ENCODE peak calls at places on chromosomes 1 and 21, in six cellular contexts. L is neuronal stem cell; R is left lung; B is HL-60; Q is ovary; N is CD8-positive, alpha-beta T cell. O is an unnamed sample.

GRCh38 chr1:37446874-37447273 is 27.5 kb upstream of the ZC3H12A start:
- DNase-seq in L (no peak), R (no peak), B (no peak), Q (no peak), N (no peak), O (no peak)

GRCh38 chr1:38291906-38292521 is 245.4 kb upstream of the POU3F1 start:
- DNase-seq in L (no peak), R (no peak), B (no peak), Q (no peak), N (no peak), O (no peak)

GRCh38 chr1:183096889-183097288 is 73.7 kb downstream of the LAMC1 start:
- DNase-seq in L (no peak), R (no peak), B (no peak), Q (peak; percentile 36), N (no peak), O (no peak)

GRCh38 chr1:117232551-117232950 is 21.8 kb upstream of the VTCN1 start:
- DNase-seq in L (no peak), R (no peak), B (no peak), Q (no peak), N (no peak), O (no peak)

GRCh38 chr1:230972855-230973271 is 5.8 kb downstream of the TTC13 start:
- DNase-seq in L (no peak), R (no peak), B (peak; percentile 60), Q (no peak), N (peak; percentile 44), O (no peak)

GRCh38 chr1:32413507-32414185 is 19.4 kb upstream of the BSDC1 start:
- DNase-seq in L (peak; percentile 30), R (peak; percentile 40), B (peak; percentile 83), Q (no peak), N (peak; percentile 59), O (peak; percentile 46)

GRCh38 chr21:15210235-15210678 is 145.5 kb upstream of the NRIP1 start:
- DNase-seq in L (no peak), R (peak; percentile 57), B (peak; percentile 11), Q (no peak), N (no peak), O (peak; percentile 75)

GRCh38 chr1:109392037-109392787 is 5.5 kb downstream of the SORT1 start:
- DNase-seq in L (no peak), R (peak; percentile 54), B (no peak), Q (no peak), N (no peak), O (no peak)

GRCh38 chr1:167499106-167499505 is 19.2 kb downstream of the CD247 start:
- DNase-seq in L (no peak), R (no peak), B (no peak), Q (no peak), N (no peak), O (no peak)

GRCh38 chr1:59100975-59101374 is 195.9 kb upstream of the FGGY start:
- DNase-seq in L (no peak), R (no peak), B (no peak), Q (no peak), N (no peak), O (no peak)

GRCh38 chr1:238252033-238252802 is 361.5 kb upstream of the ZP4 start:
- DNase-seq in L (peak; percentile 14), R (no peak), B (peak; percentile 34), Q (peak; percentile 41), N (no peak), O (peak; percentile 58)

GRCh38 chr1:47791879-47792608 is 205.1 kb downstream of the TRABD2B start:
- DNase-seq in L (no peak), R (no peak), B (no peak), Q (no peak), N (no peak), O (peak; percentile 63)

GRCh38 chr1:165444897-165445370 is at the start of gene RXRG:
- DNase-seq in L (peak; percentile 52), R (no peak), B (peak; percentile 3), Q (no peak), N (no peak), O (peak; percentile 1)

GRCh38 chr1:209455666-209456065 is 127.8 kb upstream of the CAMK1G start:
- DNase-seq in L (no peak), R (no peak), B (no peak), Q (no peak), N (no peak), O (no peak)

GRCh38 chr1:204074274-204075115 is 1.6 kb downstream of the SOX13 start:
- DNase-seq in L (peak; percentile 54), R (peak; percentile 73), B (no peak), Q (peak; percentile 87), N (no peak), O (peak; percentile 56)

GRCh38 chr1:206784471-206784903 is 12.2 kb upstream of the IL10 start:
- DNase-seq in L (no peak), R (no peak), B (no peak), Q (no peak), N (peak; percentile 49), O (no peak)

GRCh38 chr1:224253721-224254120 is 70.7 kb downstream of the DEGS1 start:
- DNase-seq in L (no peak), R (no peak), B (no peak), Q (no peak), N (no peak), O (no peak)

GRCh38 chr1:1554926-1555915 is 14.8 kb upstream of the TMEM240 start:
- DNase-seq in L (peak; percentile 57), R (no peak), B (no peak), Q (no peak), N (no peak), O (peak; percentile 48)

GRCh38 chr1:219941179-219942118 is 13.1 kb upstream of the SLC30A10 start:
- DNase-seq in L (no peak), R (no peak), B (no peak), Q (no peak), N (no peak), O (no peak)

DNA sequence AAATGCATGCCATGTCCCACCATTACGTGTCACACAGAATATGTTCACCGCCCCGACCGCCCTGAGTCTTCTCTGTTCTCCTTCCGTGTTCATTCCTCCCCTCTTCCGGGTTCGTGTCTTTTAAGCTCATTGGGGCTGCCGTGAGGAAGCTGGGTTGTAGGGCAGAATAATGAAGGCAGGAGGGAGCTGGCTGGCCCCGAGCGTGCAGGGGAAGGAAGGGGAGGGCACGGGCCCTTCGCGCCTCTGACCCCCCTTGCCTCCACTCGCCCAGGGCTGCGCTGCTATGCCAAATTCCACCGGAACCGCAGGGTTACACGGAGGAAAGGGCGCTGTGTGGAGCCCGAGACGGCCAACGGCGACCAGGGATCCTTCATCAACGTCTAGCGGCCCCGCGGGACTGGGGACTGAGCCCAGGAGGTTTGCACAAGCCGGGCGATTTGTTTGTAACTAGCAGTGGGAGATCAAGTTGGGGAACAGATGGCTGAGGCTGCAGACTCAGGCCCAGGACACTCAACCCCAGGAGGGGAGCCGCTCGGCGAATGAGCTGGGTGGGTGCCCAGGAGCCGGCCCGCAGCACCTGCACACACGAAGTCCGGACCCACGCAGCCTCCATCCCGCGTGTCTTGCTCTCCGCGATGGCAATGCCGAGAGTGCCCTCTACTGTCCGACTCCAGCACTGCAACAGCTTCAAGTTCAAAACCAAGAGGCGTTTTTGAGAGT is 16.5 kb upstream of the AGTRAP start:
- DNase-seq in L (peak; percentile 48), R (peak; percentile 86), B (peak; percentile 90), Q (peak; percentile 87), N (peak; percentile 76), O (no peak)
- H3K27ac ChIP-seq in L (no peak overlapping the region), R (peak overlapping the region; percentile 95), B (peak overlapping the region; percentile 92), Q (no peak overlapping the region), N (peak overlapping the region; percentile 52), O (no peak overlapping the region)

GRCh38 chr1:201533836-201534235 is 5.1 kb upstream of the NAV1 start:
- DNase-seq in L (no peak), R (no peak), B (no peak), Q (no peak), N (no peak), O (no peak)

GRCh38 chr1:201535778-201536245 is 3.1 kb upstream of the NAV1 start:
- DNase-seq in L (no peak), R (no peak), B (no peak), Q (no peak), N (no peak), O (no peak)

GRCh38 chr1:201537028-201537427 is 1.9 kb upstream of the NAV1 start:
- DNase-seq in L (no peak), R (no peak), B (no peak), Q (no peak), N (no peak), O (no peak)

GRCh38 chr1:201536542-201536941 is 2.4 kb upstream of the NAV1 start:
- DNase-seq in L (no peak), R (no peak), B (no peak), Q (no peak), N (no peak), O (peak; percentile 78)

GRCh38 chr1:201535046-201535777 is 3.7 kb upstream of the NAV1 start:
- DNase-seq in L (no peak), R (no peak), B (no peak), Q (no peak), N (no peak), O (peak; percentile 57)
- H3K27ac ChIP-seq in L (no peak overlapping the region), R (peak overlapping the region; percentile 33), B (no peak overlapping the region), Q (no peak overlapping the region), N (no peak overlapping the region), O (no peak overlapping the region)

GRCh38 chr1:76302711-76303347 is 228.3 kb downstream of the ST6GALNAC3 start:
- DNase-seq in L (no peak), R (no peak), B (no peak), Q (no peak), N (no peak), O (no peak)

GRCh38 chr1:76303348-76303712 is 228.8 kb downstream of the ST6GALNAC3 start:
- DNase-seq in L (no peak), R (no peak), B (no peak), Q (no peak), N (no peak), O (no peak)

GRCh38 chr1:76298399-76298798 is 223.9 kb downstream of the ST6GALNAC3 start:
- DNase-seq in L (no peak), R (no peak), B (no peak), Q (no peak), N (no peak), O (no peak)

GRCh38 chr1:76300556-76300955 is 226.0 kb downstream of the ST6GALNAC3 start:
- DNase-seq in L (no peak), R (no peak), B (no peak), Q (no peak), N (no peak), O (no peak)

GRCh38 chr1:76299036-76299435 is 224.5 kb downstream of the ST6GALNAC3 start:
- DNase-seq in L (no peak), R (no peak), B (no peak), Q (no peak), N (no peak), O (no peak)
- H3K27ac ChIP-seq in L (no peak overlapping the region), R (no peak overlapping the region), B (no peak overlapping the region), Q (no peak overlapping the region), N (no peak overlapping the region), O (no peak overlapping the region)

DNA sequence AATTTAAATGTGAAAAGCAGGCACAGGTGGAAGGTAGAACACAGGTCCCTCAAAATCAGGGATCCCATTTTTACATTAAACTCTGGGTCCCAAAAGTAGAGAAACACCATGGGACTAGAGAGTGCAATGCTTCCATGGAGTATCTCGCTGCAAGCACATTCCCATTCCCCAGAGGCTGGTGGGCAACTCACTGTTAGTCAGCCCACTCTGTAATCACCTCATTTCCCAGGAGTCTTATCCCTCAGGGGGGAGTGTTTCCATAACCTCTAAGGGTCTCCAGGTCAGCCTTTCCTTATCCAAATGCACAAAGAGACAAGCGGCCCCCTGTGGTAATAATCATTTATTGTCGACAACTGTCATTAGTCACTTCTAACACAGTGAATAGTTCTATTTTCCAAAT is 490.1 kb upstream of the LRRC7 start:
- DNase-seq in L (peak; percentile 30), R (no peak), B (no peak), Q (no peak), N (no peak), O (no peak)
- H3K27ac ChIP-seq in L (no peak overlapping the region), R (no peak overlapping the region), B (no peak overlapping the region), Q (no peak overlapping the region), N (no peak overlapping the region), O (no peak overlapping the region)

GRCh38 chr1:41498391-41498790 is 13.9 kb upstream of the EDN2 start:
- DNase-seq in L (no peak), R (no peak), B (no peak), Q (no peak), N (no peak), O (peak; percentile 61)
- H3K27ac ChIP-seq in L (no peak overlapping the region), R (no peak overlapping the region), B (no peak overlapping the region), Q (no peak overlapping the region), N (no peak overlapping the region), O (peak overlapping the region; percentile 78)

O was measured in mammary epithelial cell.